ENCODE peak calls at places on chromosomes 2 and 18, in five cellular contexts. Z, R, K, X and O are unnamed samples.

GRCh38 chr2:224083631-224084030 is 44.5 kb upstream of the SERPINE2 start:
- DNase-seq in Z (no peak), X (no peak), K (no peak), R (no peak), O (no peak)

GRCh38 chr2:21288299-21288698 is 164.5 kb downstream of the TDRD15 start:
- DNase-seq in K (no peak), X (no peak), Z (no peak), R (no peak), O (no peak)

GRCh38 chr2:75047907-75048625 is 89.6 kb downstream of the POLE4 start:
- DNase-seq in X (peak), K (no peak), Z (peak), R (peak), O (no peak)

GRCh38 chr2:239814136-239814916 is 210.8 kb downstream of the NDUFA10 start:
- DNase-seq in K (peak), X (no peak), R (peak), Z (peak), O (no peak)

GRCh38 chr18:48663931-48664847 is 125.4 kb downstream of the CTIF start:
- DNase-seq in K (no peak), X (peak), Z (peak), R (peak), O (peak)

GRCh38 chr2:43292297-43292696 is 65.9 kb upstream of the ZFP36L2 start:
- DNase-seq in Z (no peak), R (no peak), K (no peak), X (no peak), O (no peak)

GRCh38 chr2:104976603-104977120 is 61.2 kb upstream of the MRPS9 start:
- DNase-seq in K (no peak), Z (no peak), R (no peak), X (no peak), O (no peak)

GRCh38 chr2:102065675-102066252 is 74.0 kb downstream of the IL1R2 start:
- DNase-seq in X (peak), Z (peak), R (no peak), K (no peak), O (no peak)

GRCh38 chr18:8849696-8850095 is 144.3 kb downstream of the MTCL1 start:
- DNase-seq in Z (peak), K (no peak), R (no peak), X (no peak), O (no peak)

GRCh38 chr2:176293334-176293733 is 24.1 kb downstream of the MTX2 start:
- DNase-seq in X (no peak), Z (no peak), R (no peak), K (no peak), O (no peak)

GRCh38 chr2:167406558-167406957 is 518.3 kb downstream of the XIRP2 start:
- DNase-seq in Z (peak), R (no peak), X (peak), K (no peak), O (peak)

GRCh38 chr2:111706481-111707001 is 177.5 kb downstream of the ANAPC1 start:
- DNase-seq in K (no peak), X (no peak), R (no peak), Z (no peak), O (no peak)

GRCh38 chr2:3566806-3567205 is 8.3 kb upstream of the RPS7 start:
- DNase-seq in R (no peak), K (no peak), X (no peak), Z (no peak), O (no peak)

GRCh38 chr2:177143444-177143843 is 69.2 kb upstream of the HNRNPA3 start:
- DNase-seq in Z (peak), K (no peak), R (no peak), X (peak), O (no peak)

GRCh38 chr2:240797914-240798313 is 22.1 kb downstream of the KIF1A start:
- DNase-seq in R (no peak), Z (no peak), K (peak), X (no peak), O (no peak)

GRCh38 chr18:34131008-34131407 is 93.7 kb downstream of the NOL4 start:
- DNase-seq in R (no peak), K (no peak), Z (no peak), X (no peak), O (no peak)

GRCh38 chr2:64989126-64989981 is at the start of gene SLC1A4:
- DNase-seq in Z (peak), X (peak), R (peak), K (peak), O (peak)

GRCh38 chr2:64987001-64987962 is 1.9 kb upstream of the SLC1A4 start:
- DNase-seq in X (peak), R (no peak), K (no peak), Z (no peak), O (no peak)

GRCh38 chr2:64989982-64990614 is 899 bp downstream of the SLC1A4 start:
- DNase-seq in X (no peak), K (no peak), Z (no peak), R (peak), O (no peak)

GRCh38 chr2:64987963-64988419 is 1.2 kb upstream of the SLC1A4 start:
- DNase-seq in X (no peak), Z (peak), R (no peak), K (no peak), O (no peak)

GRCh38 chr2:64988420-64989125 is 626 bp upstream of the SLC1A4 start:
- DNase-seq in K (peak), Z (peak), R (peak), X (peak), O (peak)
- TF ChIP-seq CTCF in K (peak), Z (no peak), R (peak), X (peak), O (peak)

GRCh38 chr2:196080526-196080925 is 11.9 kb upstream of the DNAH7 start:
- DNase-seq in X (no peak), R (no peak), K (no peak), Z (no peak), O (no peak)

GRCh38 chr2:196088209-196088608 is 19.6 kb upstream of the DNAH7 start:
- DNase-seq in Z (peak), R (no peak), K (no peak), X (peak), O (no peak)

GRCh38 chr2:196079052-196079451 is 10.4 kb upstream of the DNAH7 start:
- DNase-seq in Z (no peak), X (no peak), R (no peak), K (no peak), O (no peak)

GRCh38 chr2:196086517-196087368 is 18.1 kb upstream of the DNAH7 start:
- DNase-seq in R (no peak), Z (no peak), X (no peak), K (no peak), O (no peak)

DNA sequence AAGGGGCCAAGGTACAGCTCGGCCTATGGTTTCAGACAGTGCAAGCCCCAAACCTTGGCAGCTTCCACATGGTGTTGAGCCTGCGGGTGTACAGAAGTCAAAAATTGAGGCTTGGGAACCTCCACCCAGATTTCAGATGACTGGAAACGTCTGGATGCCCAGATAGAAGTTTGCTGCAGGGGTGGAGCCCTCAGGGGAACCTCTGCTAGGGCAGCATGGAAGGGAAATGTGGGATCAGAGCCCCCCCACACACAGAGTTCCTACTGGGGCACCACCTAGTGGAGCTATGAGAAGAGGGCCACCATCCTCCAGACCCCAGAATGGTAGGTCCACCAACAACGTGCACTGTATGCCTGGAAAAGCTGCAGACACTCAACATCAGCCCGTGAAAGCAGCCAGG is 15.0 kb upstream of the DNAH7 start:
- DNase-seq in Z (no peak), K (no peak), R (no peak), X (no peak), O (no peak)
- TF ChIP-seq CTCF in Z (no peak), K (no peak), R (no peak), X (no peak), O (no peak)

DNA sequence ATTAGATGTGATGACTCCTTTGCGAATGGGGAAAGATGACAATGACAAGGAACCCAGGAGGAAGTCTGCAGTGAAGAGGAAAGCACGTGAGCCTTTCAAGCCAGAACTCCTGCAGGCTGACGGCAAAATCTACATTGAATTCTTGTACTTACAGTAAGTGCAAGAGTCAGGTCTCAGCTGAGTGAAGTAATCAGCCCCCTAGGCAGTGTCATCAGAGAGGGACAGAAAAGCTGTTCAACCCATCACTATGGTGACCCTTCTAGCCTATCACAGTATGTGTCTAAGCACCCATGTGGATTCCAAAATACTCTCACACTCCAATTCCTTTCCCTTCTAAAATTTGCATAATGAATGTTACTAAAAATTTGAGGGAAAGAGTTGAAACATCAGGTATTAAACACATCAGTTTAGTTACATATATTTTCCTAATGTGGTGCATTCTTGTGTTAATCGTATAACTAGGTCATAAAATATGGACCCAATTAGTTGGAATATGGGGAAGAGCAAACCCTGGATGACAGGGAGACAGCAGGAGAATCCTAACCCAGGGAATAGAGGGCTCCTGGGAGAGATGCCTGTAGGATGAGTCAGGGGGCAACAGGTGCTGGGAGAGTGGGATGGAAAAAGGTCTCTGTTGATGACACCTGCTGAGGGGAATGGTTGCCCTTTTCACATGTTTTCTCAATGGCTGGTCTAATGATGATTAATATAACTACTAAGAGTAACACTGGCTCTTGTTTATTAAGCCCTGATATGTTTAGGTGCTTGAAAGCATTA is 39.5 kb downstream of the VWC2L start:
- DNase-seq in Z (no peak), X (no peak), K (no peak), R (no peak), O (no peak)
- TF ChIP-seq CTCF in Z (no peak), X (no peak), K (no peak), R (no peak), O (no peak)

GRCh38 chr18:67199993-67200617 is 316.4 kb downstream of the DSEL start:
- DNase-seq in X (peak), K (no peak), R (no peak), Z (peak), O (no peak)
- TF ChIP-seq CTCF in X (peak), K (peak), R (peak), Z (peak), O (peak)

DNA sequence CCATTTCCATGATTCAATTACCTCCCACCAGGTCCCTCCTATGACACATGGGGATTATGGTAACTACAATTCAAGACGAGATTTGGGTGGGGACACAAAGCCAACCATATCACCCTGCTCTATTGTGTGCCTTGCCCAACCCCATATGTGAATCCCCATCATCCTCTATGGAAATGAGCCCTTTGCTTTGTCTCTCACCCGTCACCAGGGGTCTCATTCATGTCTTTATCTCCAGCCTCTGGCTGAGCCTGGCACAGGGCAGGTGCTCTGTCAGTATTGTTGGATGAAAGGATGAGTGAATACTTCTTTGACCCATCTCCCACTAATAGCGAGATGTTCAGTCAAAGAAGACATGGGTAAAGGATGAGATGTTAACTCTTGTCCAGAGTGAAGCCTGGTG is 116.6 kb upstream of the LGALSL start:
- DNase-seq in K (no peak), X (no peak), Z (no peak), R (no peak), O (no peak)
- TF ChIP-seq CTCF in K (no peak), X (no peak), Z (no peak), R (no peak), O (no peak)

DNA sequence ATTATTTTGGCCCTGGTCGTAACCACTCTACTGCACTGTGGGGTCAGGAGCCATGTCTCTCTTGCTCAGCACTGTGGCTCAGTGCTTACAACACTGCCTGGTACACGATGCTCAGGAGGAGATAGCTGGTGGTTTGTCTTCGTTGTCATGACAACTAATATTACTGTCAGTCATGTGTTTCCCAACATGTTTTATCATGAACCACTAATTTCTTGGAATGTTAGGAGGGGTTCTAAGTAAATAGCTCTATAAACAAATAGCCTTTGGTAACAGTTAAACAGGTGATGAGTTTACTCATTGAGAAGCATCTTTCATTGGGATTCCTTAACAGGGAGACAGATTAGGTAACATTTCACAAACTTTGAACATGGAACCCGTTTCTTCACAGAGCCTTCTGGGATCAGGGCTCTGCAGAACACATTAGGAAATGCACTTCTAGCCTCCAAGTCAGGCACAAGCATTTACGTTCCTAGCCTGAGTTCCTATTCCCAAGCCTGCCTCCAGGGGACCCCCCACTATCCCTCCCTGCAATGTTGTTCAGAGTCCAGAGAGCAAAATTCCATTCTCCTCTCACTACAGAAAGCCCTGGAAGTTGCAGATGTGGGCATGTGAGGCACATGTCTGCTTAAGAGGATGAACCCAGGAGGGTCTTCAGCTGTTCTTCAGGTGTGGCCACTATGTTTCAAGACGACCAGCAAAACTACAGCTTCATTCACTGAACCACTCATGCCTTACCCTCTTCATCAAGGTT is 6.4 kb upstream of the RBM44 start:
- DNase-seq in Z (peak), R (no peak), X (peak), K (no peak), O (no peak)
- TF ChIP-seq CTCF in Z (peak), R (no peak), X (peak), K (peak), O (peak)